ENCODE peak calls at places on chromosomes 1 and 21, in eight cellular contexts. One of them, this sample, is unnamed.

GRCh38 chr1:170126691-170127090 is 19.1 kb upstream of the NTMT2 start:
- DNase-seq in activated T-cell treated with anti-CD3 and anti-CD28 coated beads for 1 hour: no peak
- DNase-seq in COR-L47: no peak
- DNase-seq in kidney epithelial cell: peak; percentile 80
- DNase-seq in anterior cingulate cortex: no peak
- DNase-seq in activated gamma-delta T cell treated with anti-CD3 and anti-CD28 coated beads, Interleukin-2, amount 50 U/mL, for 16 hours: no peak
- DNase-seq in DMS 273 treated with DMSO at 0.1 percent for 48 hours: no peak
- DNase-seq in AG09319: peak; percentile 67
- DNase-seq in this sample: no peak

GRCh38 chr21:39125752-39126485 is 57.3 kb downstream of the PSMG1 start:
- DNase-seq in activated T-cell treated with anti-CD3 and anti-CD28 coated beads for 1 hour: no peak
- DNase-seq in COR-L47: peak; percentile 85
- DNase-seq in kidney epithelial cell: no peak
- DNase-seq in anterior cingulate cortex: no peak
- DNase-seq in activated gamma-delta T cell treated with anti-CD3 and anti-CD28 coated beads, Interleukin-2, amount 50 U/mL, for 16 hours: no peak
- DNase-seq in DMS 273 treated with DMSO at 0.1 percent for 48 hours: peak; percentile 24
- DNase-seq in AG09319: no peak
- DNase-seq in this sample: peak; percentile 43

GRCh38 chr21:27225142-27225541 is 258.3 kb upstream of the ADAMTS5 start:
- DNase-seq in activated T-cell treated with anti-CD3 and anti-CD28 coated beads for 1 hour: no peak
- DNase-seq in COR-L47: no peak
- DNase-seq in kidney epithelial cell: no peak
- DNase-seq in anterior cingulate cortex: no peak
- DNase-seq in activated gamma-delta T cell treated with anti-CD3 and anti-CD28 coated beads, Interleukin-2, amount 50 U/mL, for 16 hours: no peak
- DNase-seq in DMS 273 treated with DMSO at 0.1 percent for 48 hours: no peak
- DNase-seq in AG09319: no peak
- DNase-seq in this sample: no peak

GRCh38 chr1:98385691-98386090 is 275.8 kb upstream of the SNX7 start:
- DNase-seq in activated T-cell treated with anti-CD3 and anti-CD28 coated beads for 1 hour: no peak
- DNase-seq in COR-L47: no peak
- DNase-seq in kidney epithelial cell: no peak
- DNase-seq in anterior cingulate cortex: no peak
- DNase-seq in activated gamma-delta T cell treated with anti-CD3 and anti-CD28 coated beads, Interleukin-2, amount 50 U/mL, for 16 hours: no peak
- DNase-seq in DMS 273 treated with DMSO at 0.1 percent for 48 hours: no peak
- DNase-seq in AG09319: no peak
- DNase-seq in this sample: no peak

GRCh38 chr21:16086936-16087335 is 357.2 kb downstream of the USP25 start:
- DNase-seq in activated T-cell treated with anti-CD3 and anti-CD28 coated beads for 1 hour: no peak
- DNase-seq in COR-L47: no peak
- DNase-seq in kidney epithelial cell: no peak
- DNase-seq in anterior cingulate cortex: no peak
- DNase-seq in activated gamma-delta T cell treated with anti-CD3 and anti-CD28 coated beads, Interleukin-2, amount 50 U/mL, for 16 hours: no peak
- DNase-seq in DMS 273 treated with DMSO at 0.1 percent for 48 hours: no peak
- DNase-seq in AG09319: no peak
- DNase-seq in this sample: no peak

GRCh38 chr1:45892068-45892785 is 88.8 kb downstream of the MAST2 start:
- DNase-seq in activated T-cell treated with anti-CD3 and anti-CD28 coated beads for 1 hour: no peak
- DNase-seq in COR-L47: no peak
- DNase-seq in kidney epithelial cell: peak; percentile 77
- DNase-seq in anterior cingulate cortex: no peak
- DNase-seq in activated gamma-delta T cell treated with anti-CD3 and anti-CD28 coated beads, Interleukin-2, amount 50 U/mL, for 16 hours: no peak
- DNase-seq in DMS 273 treated with DMSO at 0.1 percent for 48 hours: no peak
- DNase-seq in AG09319: peak; percentile 38
- DNase-seq in this sample: no peak

GRCh38 chr1:66380452-66381212 is 153.3 kb upstream of the SGIP1 start:
- DNase-seq in activated T-cell treated with anti-CD3 and anti-CD28 coated beads for 1 hour: no peak
- DNase-seq in COR-L47: no peak
- DNase-seq in kidney epithelial cell: no peak
- DNase-seq in anterior cingulate cortex: no peak
- DNase-seq in activated gamma-delta T cell treated with anti-CD3 and anti-CD28 coated beads, Interleukin-2, amount 50 U/mL, for 16 hours: no peak
- DNase-seq in DMS 273 treated with DMSO at 0.1 percent for 48 hours: no peak
- DNase-seq in AG09319: no peak
- DNase-seq in this sample: no peak

GRCh38 chr21:34580181-34580700 is 34.7 kb downstream of the RCAN1 start:
- DNase-seq in activated T-cell treated with anti-CD3 and anti-CD28 coated beads for 1 hour: no peak
- DNase-seq in COR-L47: peak; percentile 27
- DNase-seq in kidney epithelial cell: no peak
- DNase-seq in anterior cingulate cortex: no peak
- DNase-seq in activated gamma-delta T cell treated with anti-CD3 and anti-CD28 coated beads, Interleukin-2, amount 50 U/mL, for 16 hours: no peak
- DNase-seq in DMS 273 treated with DMSO at 0.1 percent for 48 hours: no peak
- DNase-seq in AG09319: no peak
- DNase-seq in this sample: no peak

GRCh38 chr1:48493970-48494769 is 22.2 kb upstream of the SPATA6 start:
- DNase-seq in activated T-cell treated with anti-CD3 and anti-CD28 coated beads for 1 hour: no peak
- DNase-seq in COR-L47: no peak
- DNase-seq in kidney epithelial cell: peak; percentile 64
- DNase-seq in anterior cingulate cortex: peak; percentile 9
- DNase-seq in activated gamma-delta T cell treated with anti-CD3 and anti-CD28 coated beads, Interleukin-2, amount 50 U/mL, for 16 hours: no peak
- DNase-seq in DMS 273 treated with DMSO at 0.1 percent for 48 hours: no peak
- DNase-seq in AG09319: peak; percentile 34
- DNase-seq in this sample: no peak

GRCh38 chr1:221869759-221870158 is 127.9 kb upstream of the DUSP10 start:
- DNase-seq in activated T-cell treated with anti-CD3 and anti-CD28 coated beads for 1 hour: no peak
- DNase-seq in COR-L47: no peak
- DNase-seq in kidney epithelial cell: no peak
- DNase-seq in anterior cingulate cortex: no peak
- DNase-seq in activated gamma-delta T cell treated with anti-CD3 and anti-CD28 coated beads, Interleukin-2, amount 50 U/mL, for 16 hours: no peak
- DNase-seq in DMS 273 treated with DMSO at 0.1 percent for 48 hours: no peak
- DNase-seq in AG09319: peak; percentile 48
- DNase-seq in this sample: no peak

GRCh38 chr1:232982238-232982944 is 32.0 kb downstream of the NTPCR start:
- DNase-seq in activated T-cell treated with anti-CD3 and anti-CD28 coated beads for 1 hour: no peak
- DNase-seq in COR-L47: no peak
- DNase-seq in kidney epithelial cell: no peak
- DNase-seq in anterior cingulate cortex: no peak
- DNase-seq in activated gamma-delta T cell treated with anti-CD3 and anti-CD28 coated beads, Interleukin-2, amount 50 U/mL, for 16 hours: no peak
- DNase-seq in DMS 273 treated with DMSO at 0.1 percent for 48 hours: no peak
- DNase-seq in AG09319: no peak
- DNase-seq in this sample: no peak

GRCh38 chr1:100785399-100786082 is 66.0 kb downstream of the VCAM1 start:
- DNase-seq in activated T-cell treated with anti-CD3 and anti-CD28 coated beads for 1 hour: no peak
- DNase-seq in COR-L47: no peak
- DNase-seq in kidney epithelial cell: no peak
- DNase-seq in anterior cingulate cortex: no peak
- DNase-seq in activated gamma-delta T cell treated with anti-CD3 and anti-CD28 coated beads, Interleukin-2, amount 50 U/mL, for 16 hours: no peak
- DNase-seq in DMS 273 treated with DMSO at 0.1 percent for 48 hours: no peak
- DNase-seq in AG09319: no peak
- DNase-seq in this sample: no peak

GRCh38 chr1:68198752-68199151 is 33.6 kb downstream of the WLS start:
- DNase-seq in activated T-cell treated with anti-CD3 and anti-CD28 coated beads for 1 hour: no peak
- DNase-seq in COR-L47: no peak
- DNase-seq in kidney epithelial cell: no peak
- DNase-seq in anterior cingulate cortex: no peak
- DNase-seq in activated gamma-delta T cell treated with anti-CD3 and anti-CD28 coated beads, Interleukin-2, amount 50 U/mL, for 16 hours: no peak
- DNase-seq in DMS 273 treated with DMSO at 0.1 percent for 48 hours: no peak
- DNase-seq in AG09319: no peak
- DNase-seq in this sample: no peak

GRCh38 chr1:39359028-39359570 is 132.3 kb upstream of the BMP8A start:
- DNase-seq in activated T-cell treated with anti-CD3 and anti-CD28 coated beads for 1 hour: no peak
- DNase-seq in COR-L47: no peak
- DNase-seq in kidney epithelial cell: no peak
- DNase-seq in anterior cingulate cortex: no peak
- DNase-seq in activated gamma-delta T cell treated with anti-CD3 and anti-CD28 coated beads, Interleukin-2, amount 50 U/mL, for 16 hours: no peak
- DNase-seq in DMS 273 treated with DMSO at 0.1 percent for 48 hours: no peak
- DNase-seq in AG09319: no peak
- DNase-seq in this sample: no peak

GRCh38 chr1:37127254-37127748 is 93.0 kb upstream of the GRIK3 start:
- DNase-seq in activated T-cell treated with anti-CD3 and anti-CD28 coated beads for 1 hour: no peak
- DNase-seq in COR-L47: no peak
- DNase-seq in kidney epithelial cell: no peak
- DNase-seq in anterior cingulate cortex: no peak
- DNase-seq in activated gamma-delta T cell treated with anti-CD3 and anti-CD28 coated beads, Interleukin-2, amount 50 U/mL, for 16 hours: no peak
- DNase-seq in DMS 273 treated with DMSO at 0.1 percent for 48 hours: no peak
- DNase-seq in AG09319: no peak
- DNase-seq in this sample: no peak

GRCh38 chr1:214380986-214381695 is 100.2 kb downstream of the SMYD2 start:
- DNase-seq in activated T-cell treated with anti-CD3 and anti-CD28 coated beads for 1 hour: no peak
- DNase-seq in COR-L47: no peak
- DNase-seq in kidney epithelial cell: no peak
- DNase-seq in anterior cingulate cortex: no peak
- DNase-seq in activated gamma-delta T cell treated with anti-CD3 and anti-CD28 coated beads, Interleukin-2, amount 50 U/mL, for 16 hours: no peak
- DNase-seq in DMS 273 treated with DMSO at 0.1 percent for 48 hours: no peak
- DNase-seq in AG09319: peak; percentile 57
- DNase-seq in this sample: no peak

GRCh38 chr1:45687753-45688737 is at the start of gene TMEM69:
- DNase-seq in activated T-cell treated with anti-CD3 and anti-CD28 coated beads for 1 hour: peak; percentile 63
- DNase-seq in COR-L47: peak; percentile 61
- DNase-seq in kidney epithelial cell: no peak
- DNase-seq in anterior cingulate cortex: peak; percentile 58
- DNase-seq in activated gamma-delta T cell treated with anti-CD3 and anti-CD28 coated beads, Interleukin-2, amount 50 U/mL, for 16 hours: peak; percentile 71
- DNase-seq in DMS 273 treated with DMSO at 0.1 percent for 48 hours: peak; percentile 78
- DNase-seq in AG09319: peak; percentile 79
- DNase-seq in this sample: peak; percentile 92

GRCh38 chr1:154614887-154615286 is 6.9 kb upstream of the ADAR start:
- DNase-seq in activated T-cell treated with anti-CD3 and anti-CD28 coated beads for 1 hour: no peak
- DNase-seq in COR-L47: no peak
- DNase-seq in kidney epithelial cell: no peak
- DNase-seq in anterior cingulate cortex: no peak
- DNase-seq in activated gamma-delta T cell treated with anti-CD3 and anti-CD28 coated beads, Interleukin-2, amount 50 U/mL, for 16 hours: no peak
- DNase-seq in DMS 273 treated with DMSO at 0.1 percent for 48 hours: no peak
- DNase-seq in AG09319: no peak
- DNase-seq in this sample: no peak

GRCh38 chr21:15763359-15763758 is 33.6 kb downstream of the USP25 start:
- DNase-seq in activated T-cell treated with anti-CD3 and anti-CD28 coated beads for 1 hour: no peak
- DNase-seq in COR-L47: no peak
- DNase-seq in kidney epithelial cell: no peak
- DNase-seq in anterior cingulate cortex: no peak
- DNase-seq in activated gamma-delta T cell treated with anti-CD3 and anti-CD28 coated beads, Interleukin-2, amount 50 U/mL, for 16 hours: no peak
- DNase-seq in DMS 273 treated with DMSO at 0.1 percent for 48 hours: no peak
- DNase-seq in AG09319: no peak
- DNase-seq in this sample: no peak

This sample was measured in NCI-H2171 treated with DMSO at 0.1 percent for 48 hours.